ENCODE peak calls at places on chromosomes 2 and 18, in seven cellular contexts. One of them, this sample, is unnamed.

GRCh38 chr2:172461591-172462392 is 34.4 kb downstream of the ITGA6 start:
- DNase-seq in A549: peak; percentile 56
- DNase-seq in tibial nerve: no peak
- DNase-seq in K562: peak; percentile 63
- DNase-seq in ovary: peak; percentile 40
- DNase-seq in suprapubic skin: no peak
- DNase-seq in stomach: peak; percentile 83
- DNase-seq in this sample: peak; percentile 89

GRCh38 chr2:132400169-132400900 is 16.3 kb upstream of the GPR39 start:
- DNase-seq in ovary: no peak
- DNase-seq in K562: no peak
- DNase-seq in tibial nerve: no peak
- DNase-seq in A549: peak; percentile 26
- DNase-seq in stomach: no peak
- DNase-seq in suprapubic skin: no peak
- DNase-seq in this sample: no peak

GRCh38 chr2:119545076-119545475 is 827 bp downstream of the CFAP221 start:
- DNase-seq in ovary: peak; percentile 29
- DNase-seq in suprapubic skin: no peak
- DNase-seq in tibial nerve: no peak
- DNase-seq in A549: no peak
- DNase-seq in stomach: no peak
- DNase-seq in K562: no peak
- DNase-seq in this sample: no peak

GRCh38 chr2:144256996-144257707 is 262.8 kb downstream of the ZEB2 start:
- DNase-seq in A549: no peak
- DNase-seq in tibial nerve: no peak
- DNase-seq in suprapubic skin: no peak
- DNase-seq in stomach: no peak
- DNase-seq in K562: no peak
- DNase-seq in ovary: no peak
- DNase-seq in this sample: no peak

GRCh38 chr2:24342110-24342910 is 18.0 kb downstream of the ITSN2 start:
- DNase-seq in ovary: no peak
- DNase-seq in tibial nerve: no peak
- DNase-seq in stomach: no peak
- DNase-seq in A549: no peak
- DNase-seq in suprapubic skin: no peak
- DNase-seq in K562: no peak
- DNase-seq in this sample: no peak

GRCh38 chr18:56358608-56359007 is 279.8 kb downstream of the TXNL1 start:
- DNase-seq in stomach: no peak
- DNase-seq in ovary: no peak
- DNase-seq in tibial nerve: no peak
- DNase-seq in A549: no peak
- DNase-seq in suprapubic skin: no peak
- DNase-seq in K562: no peak
- DNase-seq in this sample: no peak

GRCh38 chr18:79911009-79911870 is 40.2 kb downstream of the SLC66A2 start:
- DNase-seq in stomach: no peak
- DNase-seq in K562: no peak
- DNase-seq in suprapubic skin: peak; percentile 60
- DNase-seq in tibial nerve: no peak
- DNase-seq in ovary: no peak
- DNase-seq in A549: no peak
- DNase-seq in this sample: peak; percentile 71

GRCh38 chr18:42228581-42228980 is 273.5 kb downstream of the PIK3C3 start:
- DNase-seq in A549: no peak
- DNase-seq in K562: no peak
- DNase-seq in suprapubic skin: no peak
- DNase-seq in stomach: no peak
- DNase-seq in ovary: no peak
- DNase-seq in tibial nerve: no peak
- DNase-seq in this sample: no peak

GRCh38 chr2:45170976-45171514 is 161.8 kb upstream of the SIX2 start:
- DNase-seq in ovary: no peak
- DNase-seq in A549: no peak
- DNase-seq in suprapubic skin: no peak
- DNase-seq in K562: no peak
- DNase-seq in tibial nerve: no peak
- DNase-seq in stomach: no peak
- DNase-seq in this sample: no peak

DNA sequence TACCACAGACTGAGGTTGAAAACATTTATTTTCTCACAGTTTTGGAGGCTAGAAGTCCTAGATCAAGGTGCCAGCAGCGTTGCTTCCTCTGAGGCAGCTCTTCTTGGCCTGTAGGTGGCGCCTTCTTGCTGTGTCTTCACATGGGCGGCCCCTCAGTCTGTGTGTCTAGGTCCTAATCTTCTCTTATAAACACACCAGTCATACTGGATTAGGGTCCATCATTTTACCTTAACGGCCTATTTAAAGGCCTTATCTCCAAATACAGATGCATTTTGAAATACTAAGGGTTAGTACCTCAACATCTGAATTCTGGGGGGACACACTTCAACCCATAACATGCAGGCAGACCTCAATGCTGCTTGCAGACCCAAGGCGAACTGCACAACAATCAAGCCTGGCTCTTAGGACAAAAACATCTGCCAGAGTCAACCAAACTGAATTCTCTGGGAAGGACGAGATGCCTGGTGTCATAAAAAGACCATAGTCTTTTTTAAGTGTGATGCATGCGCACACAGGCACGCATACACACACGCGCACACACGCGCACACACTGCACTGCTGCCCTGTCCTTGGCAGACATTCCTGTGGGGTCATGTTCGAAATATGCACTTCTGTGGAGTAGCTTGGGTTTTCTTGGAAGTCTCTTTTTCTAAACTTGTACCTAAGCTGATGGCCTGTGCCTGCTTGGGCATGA is 4.3 kb upstream of the RMC1 start:
- DNase-seq in suprapubic skin: no peak
- DNase-seq in A549: peak; percentile 73
- DNase-seq in tibial nerve: peak; percentile 52
- DNase-seq in stomach: peak; percentile 76
- DNase-seq in ovary: peak; percentile 73
- DNase-seq in K562: peak; percentile 65
- DNase-seq in this sample: no peak
- H3K4me3 ChIP-seq in suprapubic skin: no peak overlapping the region
- H3K4me3 ChIP-seq in A549: no peak overlapping the region
- H3K4me3 ChIP-seq in tibial nerve: no peak overlapping the region
- H3K4me3 ChIP-seq in stomach: no peak overlapping the region
- H3K4me3 ChIP-seq in ovary: no peak overlapping the region
- H3K4me3 ChIP-seq in K562: no peak overlapping the region
- H3K4me3 ChIP-seq in this sample: no peak overlapping the region

GRCh38 chr2:176212276-176212675 is 23.8 kb downstream of the HOXD1 start:
- DNase-seq in K562: no peak
- DNase-seq in A549: no peak
- DNase-seq in ovary: no peak
- DNase-seq in suprapubic skin: no peak
- DNase-seq in stomach: no peak
- DNase-seq in tibial nerve: no peak
- DNase-seq in this sample: no peak
- TF ChIP-seq EP300 in K562: no peak
- TF ChIP-seq EP300 in A549: no peak
- TF ChIP-seq EP300 in ovary: no peak
- TF ChIP-seq EP300 in suprapubic skin: no peak
- TF ChIP-seq EP300 in stomach: no peak
- TF ChIP-seq EP300 in tibial nerve: no peak
- TF ChIP-seq EP300 in this sample: no peak

GRCh38 chr2:74198461-74199274 is at the start of gene MTHFD2:
- DNase-seq in suprapubic skin: peak; percentile 94
- DNase-seq in tibial nerve: peak; percentile 78
- DNase-seq in stomach: peak; percentile 95
- DNase-seq in ovary: peak; percentile 82
- DNase-seq in K562: peak; percentile 93
- DNase-seq in A549: peak; percentile 99
- DNase-seq in this sample: peak; percentile 95
- TF ChIP-seq POLR2A in suprapubic skin: no peak
- TF ChIP-seq POLR2A in tibial nerve: peak; percentile 32
- TF ChIP-seq POLR2A in stomach: peak; percentile 64
- TF ChIP-seq POLR2A in ovary: peak; percentile 45
- TF ChIP-seq POLR2A in K562: peak; percentile 99
- TF ChIP-seq POLR2A in A549: peak; percentile 100
- TF ChIP-seq POLR2A in this sample: peak; percentile 80

GRCh38 chr2:6071536-6071935 is 379.4 kb downstream of the SOX11 start:
- DNase-seq in stomach: no peak
- DNase-seq in A549: no peak
- DNase-seq in tibial nerve: no peak
- DNase-seq in K562: no peak
- DNase-seq in suprapubic skin: no peak
- DNase-seq in ovary: no peak
- DNase-seq in this sample: no peak
- H3K4me3 ChIP-seq in stomach: no peak overlapping the region
- H3K4me3 ChIP-seq in A549: no peak overlapping the region
- H3K4me3 ChIP-seq in tibial nerve: no peak overlapping the region
- H3K4me3 ChIP-seq in K562: no peak overlapping the region
- H3K4me3 ChIP-seq in suprapubic skin: no peak overlapping the region
- H3K4me3 ChIP-seq in ovary: no peak overlapping the region
- H3K4me3 ChIP-seq in this sample: no peak overlapping the region

GRCh38 chr2:239302808-239303557 is 97.8 kb downstream of the HDAC4 start:
- DNase-seq in tibial nerve: no peak
- DNase-seq in suprapubic skin: peak; percentile 62
- DNase-seq in A549: no peak
- DNase-seq in K562: no peak
- DNase-seq in ovary: peak; percentile 25
- DNase-seq in stomach: peak; percentile 22
- DNase-seq in this sample: peak; percentile 77

GRCh38 chr2:239302083-239302807 is 98.6 kb downstream of the HDAC4 start:
- DNase-seq in A549: no peak
- DNase-seq in tibial nerve: no peak
- DNase-seq in K562: no peak
- DNase-seq in ovary: peak; percentile 56
- DNase-seq in stomach: peak; percentile 23
- DNase-seq in suprapubic skin: peak; percentile 49
- DNase-seq in this sample: no peak

GRCh38 chr2:239304533-239305221 is 96.1 kb downstream of the HDAC4 start:
- DNase-seq in ovary: peak; percentile 12
- DNase-seq in K562: no peak
- DNase-seq in suprapubic skin: peak; percentile 46
- DNase-seq in A549: no peak
- DNase-seq in stomach: peak; percentile 23
- DNase-seq in tibial nerve: no peak
- DNase-seq in this sample: peak; percentile 24

GRCh38 chr2:239305222-239305575 is 95.6 kb downstream of the HDAC4 start:
- DNase-seq in suprapubic skin: peak; percentile 44
- DNase-seq in ovary: peak; percentile 19
- DNase-seq in K562: no peak
- DNase-seq in stomach: no peak
- DNase-seq in tibial nerve: no peak
- DNase-seq in A549: no peak
- DNase-seq in this sample: peak; percentile 10

GRCh38 chr2:239303711-239304532 is 96.9 kb downstream of the HDAC4 start:
- DNase-seq in ovary: peak; percentile 18
- DNase-seq in tibial nerve: no peak
- DNase-seq in K562: no peak
- DNase-seq in A549: no peak
- DNase-seq in suprapubic skin: peak; percentile 59
- DNase-seq in stomach: peak; percentile 31
- DNase-seq in this sample: peak; percentile 54
- TF ChIP-seq EP300 in ovary: no peak
- TF ChIP-seq EP300 in tibial nerve: no peak
- TF ChIP-seq EP300 in K562: no peak
- TF ChIP-seq EP300 in A549: no peak
- TF ChIP-seq EP300 in suprapubic skin: no peak
- TF ChIP-seq EP300 in stomach: no peak
- TF ChIP-seq EP300 in this sample: no peak

DNA sequence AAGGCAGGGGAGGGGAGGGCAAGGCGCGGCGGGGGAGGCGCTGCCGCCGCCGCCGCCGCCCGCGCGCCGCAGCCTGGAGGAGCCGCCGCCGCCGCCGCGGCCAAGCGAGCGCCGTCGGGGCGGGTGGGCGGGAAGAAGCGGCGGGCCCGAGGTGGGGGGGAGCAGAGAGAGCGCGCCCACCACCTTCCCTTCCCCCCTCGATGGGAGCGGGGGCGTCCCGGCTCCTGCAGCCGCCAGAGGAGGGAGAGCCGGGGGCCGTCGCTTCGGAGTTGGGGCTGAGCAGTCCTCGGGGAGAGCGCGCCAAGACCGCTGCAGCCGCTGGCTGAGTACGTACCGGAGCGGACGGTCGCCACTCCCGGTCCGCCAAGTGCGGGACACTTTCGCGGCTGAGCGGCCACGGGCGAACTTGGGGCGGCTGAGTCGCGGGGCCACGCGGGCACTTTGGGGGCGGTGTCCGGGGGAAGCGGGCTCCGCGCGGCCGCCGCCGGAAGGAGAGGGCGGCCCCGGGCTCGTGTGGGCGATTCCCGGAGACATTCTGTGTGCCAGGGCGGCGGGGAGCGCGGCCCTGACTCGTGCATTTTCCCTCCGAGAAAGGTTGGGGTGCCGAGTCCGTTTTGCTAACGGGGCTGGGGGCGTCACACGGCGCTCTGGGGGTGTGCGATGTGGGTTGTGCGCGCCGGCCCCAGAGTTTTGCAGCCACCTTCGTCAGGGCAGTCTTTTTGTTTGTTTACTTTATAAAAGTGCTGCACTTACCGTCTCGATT is at the start of gene NAB1:
- DNase-seq in tibial nerve: no peak
- DNase-seq in ovary: peak; percentile 62
- DNase-seq in stomach: peak; percentile 45
- DNase-seq in suprapubic skin: peak; percentile 79
- DNase-seq in A549: peak; percentile 52
- DNase-seq in K562: no peak
- DNase-seq in this sample: peak; percentile 48
- TF ChIP-seq POLR2A in tibial nerve: no peak
- TF ChIP-seq POLR2A in ovary: no peak
- TF ChIP-seq POLR2A in stomach: no peak
- TF ChIP-seq POLR2A in suprapubic skin: no peak
- TF ChIP-seq POLR2A in A549: no peak
- TF ChIP-seq POLR2A in K562: no peak
- TF ChIP-seq POLR2A in this sample: peak; percentile 42

GRCh38 chr18:51480562-51481261 is 283.2 kb upstream of the MEX3C start:
- DNase-seq in A549: no peak
- DNase-seq in suprapubic skin: no peak
- DNase-seq in K562: no peak
- DNase-seq in ovary: no peak
- DNase-seq in tibial nerve: no peak
- DNase-seq in stomach: no peak
- DNase-seq in this sample: no peak

GRCh38 chr18:51479736-51480135 is 282.3 kb upstream of the MEX3C start:
- DNase-seq in A549: no peak
- DNase-seq in suprapubic skin: no peak
- DNase-seq in stomach: no peak
- DNase-seq in K562: no peak
- DNase-seq in tibial nerve: no peak
- DNase-seq in ovary: no peak
- DNase-seq in this sample: no peak

DNA sequence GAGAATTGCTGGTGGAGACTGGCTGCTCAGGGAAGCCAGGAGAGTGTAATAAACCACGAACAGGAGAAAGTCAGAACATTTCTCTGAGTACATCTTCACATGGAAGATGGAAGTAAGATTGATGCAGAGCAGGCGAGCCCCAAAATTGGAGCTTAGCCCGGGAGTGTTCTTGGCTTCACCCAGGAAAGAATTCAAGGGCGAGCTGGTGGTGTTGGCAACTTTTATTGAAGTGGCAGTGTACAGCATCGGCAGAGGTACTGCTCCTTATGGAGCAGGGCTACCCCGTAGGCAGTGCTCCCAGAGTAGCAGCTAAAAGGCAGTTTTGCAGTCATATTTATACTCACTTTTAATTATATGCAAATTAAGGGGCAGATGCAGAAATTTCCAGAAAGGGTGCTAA is 281.4 kb upstream of the MEX3C start:
- DNase-seq in A549: no peak
- DNase-seq in suprapubic skin: no peak
- DNase-seq in ovary: no peak
- DNase-seq in stomach: no peak
- DNase-seq in tibial nerve: no peak
- DNase-seq in K562: no peak
- DNase-seq in this sample: no peak
- H3K4me3 ChIP-seq in A549: no peak overlapping the region
- H3K4me3 ChIP-seq in suprapubic skin: no peak overlapping the region
- H3K4me3 ChIP-seq in ovary: no peak overlapping the region
- H3K4me3 ChIP-seq in stomach: no peak overlapping the region
- H3K4me3 ChIP-seq in tibial nerve: no peak overlapping the region
- H3K4me3 ChIP-seq in K562: no peak overlapping the region
- H3K4me3 ChIP-seq in this sample: no peak overlapping the region

This sample was measured in upper lobe of left lung.